ENCODE peak calls at places on chromosomes 1 and 21, in six cellular contexts. V is epithelial cell of prostate, M is fibroblast of the conjunctiva, G is HTR-8/SVneo, U is NCI-H345, E is omental fat pad. Q is an unnamed sample.
A peak's percentile ranks its signal among the peaks of the same experiment; 100 is the strongest.

GRCh38 chr1:43934279-43934985 is 831 bp downstream of the ARTN start:
- DNase-seq in V (no peak), M (peak; percentile 27), G (peak; percentile 73), U (peak; percentile 57), E (peak; percentile 41), Q (peak; percentile 59)

GRCh38 chr1:228308085-228308601 is 98.5 kb downstream of the TRIM11 start:
- DNase-seq in V (no peak), M (no peak), G (no peak), U (no peak), E (no peak), Q (no peak)

GRCh38 chr1:96487404-96487803 is 234.2 kb upstream of the PTBP2 start:
- DNase-seq in V (no peak), M (no peak), G (no peak), U (no peak), E (no peak), Q (no peak)

GRCh38 chr1:162118063-162118462 is 48.6 kb downstream of the NOS1AP start:
- DNase-seq in V (no peak), M (no peak), G (no peak), U (no peak), E (no peak), Q (no peak)

GRCh38 chr21:35172231-35172630 is 123.1 kb upstream of the RUNX1 start:
- DNase-seq in V (no peak), M (no peak), G (no peak), U (no peak), E (no peak), Q (no peak)

GRCh38 chr1:32901823-32902534 is 790 bp upstream of the TMEM54 start:
- DNase-seq in V (no peak), M (no peak), G (no peak), U (no peak), E (no peak), Q (no peak)

GRCh38 chr1:7401814-7402547 is 369.1 kb upstream of the VAMP3 start:
- DNase-seq in V (peak; percentile 96), M (peak; percentile 92), G (peak; percentile 87), U (no peak), E (no peak), Q (peak; percentile 9)

GRCh38 chr1:205075642-205076155 is 8.6 kb downstream of the TMEM81 start:
- DNase-seq in V (no peak), M (no peak), G (no peak), U (no peak), E (no peak), Q (no peak)

GRCh38 chr1:219563568-219563967 is 49.3 kb downstream of the ZC3H11B start:
- DNase-seq in V (no peak), M (no peak), G (no peak), U (no peak), E (no peak), Q (peak; percentile 49)

GRCh38 chr1:152623203-152623844 is 421 bp upstream of the LCE3A start:
- DNase-seq in V (no peak), M (no peak), G (no peak), U (no peak), E (no peak), Q (no peak)

GRCh38 chr1:1946540-1946939 is 27.5 kb upstream of the TMEM52 start:
- DNase-seq in V (no peak), M (no peak), G (no peak), U (no peak), E (no peak), Q (no peak)

GRCh38 chr1:207049974-207050391 is 1.0 kb downstream of the YOD1 start:
- DNase-seq in V (no peak), M (peak; percentile 34), G (no peak), U (peak; percentile 54), E (no peak), Q (peak; percentile 69)

GRCh38 chr21:31888936-31889371 is 16.1 kb downstream of the HUNK start:
- DNase-seq in V (no peak), M (no peak), G (no peak), U (no peak), E (no peak), Q (no peak)

GRCh38 chr21:33828083-33828482 is 87.5 kb downstream of the ATP5PO start:
- DNase-seq in V (no peak), M (no peak), G (no peak), U (no peak), E (no peak), Q (no peak)

GRCh38 chr1:116908821-116909510 is 750 bp upstream of the PTGFRN start:
- DNase-seq in V (no peak), M (no peak), G (no peak), U (no peak), E (no peak), Q (no peak)

GRCh38 chr21:24844672-24845071 is 762.6 kb downstream of the MRPL39 start:
- DNase-seq in V (no peak), M (no peak), G (no peak), U (peak; percentile 18), E (no peak), Q (peak; percentile 50)

GRCh38 chr1:150560576-150560975 is 11.4 kb downstream of the ADAMTSL4 start:
- DNase-seq in V (no peak), M (no peak), G (no peak), U (no peak), E (no peak), Q (no peak)

GRCh38 chr1:45934947-45935346 is 131.5 kb downstream of the MAST2 start:
- DNase-seq in V (no peak), M (no peak), G (no peak), U (no peak), E (no peak), Q (no peak)

GRCh38 chr1:110233861-110234260 is 23.7 kb downstream of the KCNC4 start:
- DNase-seq in V (no peak), M (no peak), G (no peak), U (peak; percentile 79), E (no peak), Q (peak; percentile 88)

GRCh38 chr1:156152628-156153027 is 757 bp upstream of the SEMA4A start:
- DNase-seq in V (no peak), M (no peak), G (no peak), U (no peak), E (no peak), Q (no peak)

GRCh38 chr1:26482921-26483320 is 10.7 kb downstream of the HMGN2 start:
- DNase-seq in V (no peak), M (no peak), G (no peak), U (no peak), E (no peak), Q (no peak)